ENCODE peak calls at places on chromosomes 3 and 15, in eight cellular contexts. Y, K, P, T, B, A, E and D are unnamed samples.

GRCh38 chr3:159787191-159787590 is 201.4 kb upstream of the IL12A start:
- DNase-seq in Y (no peak), K (no peak), P (no peak), T (peak; percentile 78), B (no peak), A (no peak), E (peak; percentile 64), D (no peak)

GRCh38 chr15:65881766-65882434 is 12.6 kb downstream of the RAB11A start:
- DNase-seq in Y (no peak), K (no peak), P (no peak), T (no peak), B (no peak), A (no peak), E (no peak), D (no peak)

GRCh38 chr3:194730369-194730768 is 44.7 kb downstream of the FAM43A start:
- DNase-seq in Y (no peak), K (no peak), P (peak; percentile 78), T (peak; percentile 17), B (no peak), A (no peak), E (peak; percentile 63), D (peak; percentile 66)

GRCh38 chr3:100570811-100571210 is 38.6 kb upstream of the ADGRG7 start:
- DNase-seq in Y (no peak), K (no peak), P (no peak), T (no peak), B (no peak), A (no peak), E (no peak), D (no peak)

GRCh38 chr15:32701863-32702262 is 15.9 kb upstream of the GREM1 start:
- DNase-seq in Y (no peak), K (no peak), P (no peak), T (no peak), B (no peak), A (no peak), E (no peak), D (no peak)

GRCh38 chr3:194000100-194000499 is 135.8 kb upstream of the HES1 start:
- DNase-seq in Y (no peak), K (no peak), P (no peak), T (no peak), B (no peak), A (no peak), E (no peak), D (no peak)

GRCh38 chr15:79025201-79025600 is 65.4 kb downstream of the RASGRF1 start:
- DNase-seq in Y (no peak), K (no peak), P (no peak), T (no peak), B (no peak), A (no peak), E (peak; percentile 23), D (no peak)

GRCh38 chr3:26845194-26845593 is 222.6 kb downstream of the LRRC3B start:
- DNase-seq in Y (no peak), K (no peak), P (no peak), T (no peak), B (no peak), A (no peak), E (no peak), D (no peak)

GRCh38 chr3:117651271-117651670 is 941.7 kb downstream of the TUSC7 start:
- DNase-seq in Y (no peak), K (no peak), P (no peak), T (no peak), B (no peak), A (no peak), E (no peak), D (no peak)

GRCh38 chr3:12139111-12139511 is 19.6 kb downstream of the TIMP4 start:
- DNase-seq in Y (no peak), K (no peak), P (no peak), T (peak; percentile 48), B (no peak), A (no peak), E (peak; percentile 34), D (no peak)
- TF ChIP-seq CTCF in Y (peak; percentile 73), K (peak; percentile 73), P (peak; percentile 19), T (peak; percentile 76), B (peak; percentile 51), A (no peak), E (peak; percentile 35), D (no peak)

DNA sequence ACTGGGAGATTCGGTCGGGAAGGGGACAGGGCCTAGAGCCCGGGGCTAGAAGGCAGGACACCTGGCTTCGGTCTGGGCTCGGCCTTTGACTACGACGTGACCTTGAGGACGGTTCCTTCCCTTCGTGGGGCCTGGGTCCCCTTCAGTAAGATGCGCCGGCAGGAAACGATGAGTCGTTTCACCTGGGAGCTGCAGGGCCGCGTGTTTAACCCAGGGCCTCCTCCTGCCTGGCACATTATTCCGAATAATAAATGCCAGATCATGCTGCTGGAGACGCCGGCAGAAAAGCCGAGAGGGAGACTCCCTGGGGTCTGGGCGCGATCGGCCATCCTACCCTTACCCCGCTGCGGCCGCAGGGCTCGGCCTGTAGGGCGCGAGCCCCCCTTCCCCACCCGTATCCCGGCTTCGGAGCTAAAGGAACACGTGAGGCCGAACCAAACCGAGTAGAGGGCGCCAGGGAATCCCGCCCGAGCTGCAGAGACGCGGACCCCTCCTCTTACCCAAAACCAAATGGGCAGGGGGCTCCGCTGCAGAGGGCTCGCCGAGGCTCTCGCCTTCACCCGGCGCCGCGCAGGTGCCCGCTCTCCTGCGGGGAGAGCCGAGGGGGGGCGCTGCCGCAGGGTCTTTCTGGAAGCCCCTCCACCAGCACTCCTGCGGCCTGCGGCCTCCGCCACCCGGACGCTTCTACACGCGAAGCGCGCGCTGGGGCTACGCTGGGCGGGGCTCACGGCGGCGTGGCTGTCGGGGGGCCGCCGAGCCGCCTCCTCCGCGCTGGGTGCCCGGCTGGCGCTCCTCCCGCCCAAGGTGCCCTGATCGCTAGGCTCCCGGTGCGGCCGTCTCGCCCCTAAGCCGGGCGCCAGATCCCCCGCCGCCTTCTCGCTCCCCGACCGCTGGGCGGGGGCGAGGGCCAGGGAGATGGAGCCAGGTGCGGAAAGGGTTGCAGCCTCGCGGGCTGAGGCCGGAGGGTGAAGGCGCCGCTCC is at the start of gene BDH1:
- DNase-seq in Y (no peak), K (no peak), P (peak; percentile 59), T (no peak), B (peak; percentile 32), A (peak; percentile 48), E (peak; percentile 69), D (peak; percentile 49)
- TF ChIP-seq CTCF in Y (no peak), K (no peak), P (no peak), T (peak; percentile 22), B (no peak), A (no peak), E (no peak), D (no peak)

GRCh38 chr15:89674526-89674925 is 4.6 kb downstream of the PLIN1 start:
- DNase-seq in Y (no peak), K (no peak), P (no peak), T (no peak), B (no peak), A (no peak), E (no peak), D (no peak)
- TF ChIP-seq CTCF in Y (no peak), K (no peak), P (no peak), T (no peak), B (no peak), A (no peak), E (no peak), D (no peak)

DNA sequence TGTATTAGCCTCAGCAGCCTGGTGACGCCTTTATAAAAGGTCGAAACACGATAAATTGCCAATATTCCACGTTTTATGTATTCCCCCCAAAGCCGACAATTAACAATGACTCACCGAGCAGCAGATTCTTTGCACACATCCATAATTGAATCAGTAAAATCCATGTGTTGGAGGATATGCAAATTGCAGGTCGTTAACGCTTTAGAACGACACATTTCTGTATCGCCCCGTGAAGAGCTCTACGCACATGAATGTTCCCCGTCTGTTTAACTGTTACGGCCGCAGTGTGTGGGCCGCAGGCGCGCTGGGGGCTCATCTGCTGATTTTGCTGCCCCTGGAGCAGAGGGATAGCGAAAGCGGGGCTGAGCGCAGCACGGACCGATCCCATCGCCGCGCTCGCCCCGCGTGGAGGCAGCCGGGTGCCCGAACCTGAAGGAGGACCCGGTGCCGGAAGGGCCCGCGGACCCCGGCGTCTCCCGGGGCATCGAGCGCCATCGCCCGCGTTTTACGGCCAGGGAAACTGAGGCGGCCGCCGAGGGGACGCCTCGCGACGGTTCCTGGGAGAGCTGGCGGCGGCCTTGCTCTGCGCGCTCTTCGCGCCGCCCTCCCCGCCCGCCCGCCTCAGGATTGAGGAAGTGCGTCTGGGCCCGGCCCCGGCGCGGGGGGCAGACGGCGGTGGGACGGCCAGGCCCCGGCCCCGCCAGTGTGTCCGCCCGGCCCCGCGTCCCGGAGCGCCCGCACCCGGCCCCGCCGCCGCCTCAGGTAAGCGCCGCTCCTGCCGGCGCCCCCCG is at the start of gene LRRK1:
- DNase-seq in Y (no peak), K (peak; percentile 52), P (no peak), T (no peak), B (peak; percentile 52), A (no peak), E (peak; percentile 52), D (no peak)
- TF ChIP-seq CTCF in Y (no peak), K (no peak), P (no peak), T (no peak), B (no peak), A (no peak), E (no peak), D (no peak)